ENCODE peak calls at places on chromosomes 1 and 21, in nine cellular contexts. D is naive thymus-derived CD8-positive, alpha-beta T cell; Q is GM12891; E is stimulated activated naive CD4-positive, alpha-beta T cell treated with Interleukin-2 at 50 U/mL for 16 hours; W is activated T-cell treated with anti-CD3 and anti-CD28 coated beads for 1 hour; T is OCI-LY7; P is stimulated activated CD4-positive, alpha-beta T cell treated with anti-CD3 and anti-CD28 coated beads, Interleukin-1b, Interleukin-23, amount 100 ng/mL, for 24 hours; I is activated effector memory CD4-positive, alpha-beta T cell treated with anti-CD3 and anti-CD28 coated beads, Interleukin-2, amount 50 U/mL, for 16 hours; V is K562. A is an unnamed sample.

GRCh38 chr1:31771891-31772668 is 7.9 kb upstream of the ADGRB2 start:
- DNase-seq in D (peak), Q (no peak), E (peak), W (peak), T (peak), P (peak), I (peak), V (no peak), A (no peak)

GRCh38 chr1:27856561-27857343 is 15.6 kb upstream of the THEMIS2 start:
- DNase-seq in D (no peak), Q (no peak), E (no peak), W (no peak), T (no peak), P (no peak), I (peak), V (no peak), A (no peak)

GRCh38 chr21:24939288-24939687 is 668.0 kb downstream of the MRPL39 start:
- DNase-seq in D (no peak), Q (no peak), E (no peak), W (no peak), T (no peak), P (no peak), I (no peak), V (no peak), A (no peak)

GRCh38 chr1:246221390-246222240 is 285.5 kb downstream of the SMYD3 start:
- DNase-seq in D (no peak), Q (no peak), E (no peak), W (no peak), T (no peak), P (no peak), I (no peak), V (no peak), A (no peak)

GRCh38 chr1:91171906-91172305 is 150.1 kb upstream of the ZNF644 start:
- DNase-seq in D (no peak), Q (no peak), E (no peak), W (no peak), T (no peak), P (no peak), I (no peak), V (no peak), A (no peak)

GRCh38 chr1:58804853-58805252 is 21.0 kb upstream of the JUN start:
- DNase-seq in D (no peak), Q (no peak), E (no peak), W (no peak), T (no peak), P (no peak), I (no peak), V (no peak), A (no peak)

GRCh38 chr1:223212441-223212840 is 69.4 kb upstream of the TLR5 start:
- DNase-seq in D (no peak), Q (no peak), E (no peak), W (no peak), T (no peak), P (no peak), I (no peak), V (no peak), A (no peak)

GRCh38 chr1:235297579-235297978 is 30.4 kb downstream of the ARID4B start:
- DNase-seq in D (no peak), Q (no peak), E (no peak), W (no peak), T (no peak), P (no peak), I (no peak), V (no peak), A (no peak)

GRCh38 chr1:204465469-204466415 is 28.9 kb downstream of the PIK3C2B start:
- DNase-seq in D (no peak), Q (peak), E (no peak), W (no peak), T (peak), P (no peak), I (no peak), V (peak), A (peak)

GRCh38 chr21:23952269-23952668 is 1655.0 kb downstream of the MRPL39 start:
- DNase-seq in D (no peak), Q (no peak), E (no peak), W (no peak), T (no peak), P (no peak), I (no peak), V (no peak), A (no peak)

GRCh38 chr1:118346940-118347339 is 161.9 kb upstream of the SPAG17 start:
- DNase-seq in D (no peak), Q (no peak), E (no peak), W (no peak), T (no peak), P (no peak), I (no peak), V (no peak), A (no peak)

GRCh38 chr1:93177991-93178390 is 2.2 kb downstream of the TMED5 start:
- DNase-seq in D (no peak), Q (no peak), E (no peak), W (no peak), T (no peak), P (no peak), I (no peak), V (peak), A (no peak)

GRCh38 chr1:29122662-29122986 is 1.1 kb downstream of the TMEM200B start:
- DNase-seq in D (no peak), Q (no peak), E (no peak), W (no peak), T (no peak), P (no peak), I (no peak), V (no peak), A (no peak)

GRCh38 chr21:44495641-44496040 is 40.3 kb downstream of the LRRC3 start:
- DNase-seq in D (no peak), Q (no peak), E (no peak), W (no peak), T (no peak), P (no peak), I (no peak), V (no peak), A (no peak)

GRCh38 chr1:39268112-39268581 is 63.7 kb downstream of the MACF1 start:
- DNase-seq in D (no peak), Q (no peak), E (peak), W (no peak), T (no peak), P (no peak), I (no peak), V (no peak), A (no peak)

GRCh38 chr1:198564716-198565115 is 24.2 kb upstream of the ATP6V1G3 start:
- DNase-seq in D (peak), Q (no peak), E (no peak), W (no peak), T (no peak), P (no peak), I (no peak), V (no peak), A (no peak)

GRCh38 chr1:25607123-25607522 is 9.5 kb upstream of the MAN1C1 start:
- DNase-seq in D (no peak), Q (no peak), E (no peak), W (no peak), T (no peak), P (no peak), I (no peak), V (no peak), A (no peak)

GRCh38 chr1:89005286-89006151 is 13.1 kb upstream of the KYAT3 start:
- DNase-seq in D (no peak), Q (no peak), E (no peak), W (no peak), T (no peak), P (no peak), I (no peak), V (no peak), A (no peak)

GRCh38 chr1:184199797-184200170 is 148.3 kb downstream of the TSEN15 start:
- DNase-seq in D (no peak), Q (no peak), E (no peak), W (no peak), T (no peak), P (no peak), I (no peak), V (no peak), A (no peak)

GRCh38 chr1:38728176-38728908 is 131.2 kb downstream of the RRAGC start:
- DNase-seq in D (no peak), Q (no peak), E (no peak), W (no peak), T (no peak), P (no peak), I (no peak), V (no peak), A (no peak)

GRCh38 chr1:7474786-7475502 is 296.2 kb upstream of the VAMP3 start:
- DNase-seq in D (no peak), Q (no peak), E (no peak), W (no peak), T (no peak), P (no peak), I (no peak), V (peak), A (no peak)

GRCh38 chr1:199243423-199244061 is 604.7 kb downstream of the PTPRC start:
- DNase-seq in D (peak), Q (peak), E (peak), W (peak), T (peak), P (peak), I (peak), V (no peak), A (no peak)

GRCh38 chr21:14076143-14076806 is 134.5 kb downstream of the LIPI start:
- DNase-seq in D (no peak), Q (no peak), E (no peak), W (no peak), T (no peak), P (no peak), I (no peak), V (no peak), A (no peak)

GRCh38 chr1:47722909-47723580 is 274.1 kb downstream of the TRABD2B start:
- DNase-seq in D (no peak), Q (no peak), E (no peak), W (no peak), T (no peak), P (no peak), I (no peak), V (no peak), A (no peak)

GRCh38 chr1:186967659-186968394 is 139.1 kb downstream of the PLA2G4A start:
- DNase-seq in D (no peak), Q (no peak), E (no peak), W (no peak), T (no peak), P (no peak), I (no peak), V (no peak), A (no peak)

GRCh38 chr1:176444286-176444685 is 18.7 kb upstream of the PAPPA2 start:
- DNase-seq in D (no peak), Q (no peak), E (no peak), W (no peak), T (no peak), P (no peak), I (no peak), V (no peak), A (no peak)